ENCODE peak calls at places on chromosomes 12 and 14, in eight cellular contexts. M is NCI-H1436 treated with DMSO at 0.1 percent for 48 hours; G is HS-5; E is naive B cell; O is Caco-2; Y is GM12865; U is stimulated activated CD8-positive, alpha-beta memory T cell treated with anti-CD3 and anti-CD28 coated beads, Interleukin-2, amount 100 ng/mL, for 48 hours; J is stimulated activated CD4-positive, alpha-beta T cell treated with anti-CD3 and anti-CD28 coated beads, TNF-alpha, amount 100 ng/mL, for 48 hours. B is an unnamed sample.

GRCh38 chr12:96034631-96035282 is 630 bp downstream of the LTA4H start:
- DNase-seq in J (no peak), M (no peak), E (no peak), U (no peak), G (peak), Y (no peak), O (peak), B (peak)

GRCh38 chr12:118884226-118884625 is 97.1 kb upstream of the SRRM4 start:
- DNase-seq in O (no peak), J (no peak), U (no peak), G (no peak), Y (no peak), M (no peak), E (no peak), B (no peak)

GRCh38 chr14:53306926-53307325 is 153.8 kb upstream of the DDHD1 start:
- DNase-seq in M (no peak), J (no peak), Y (no peak), E (no peak), O (no peak), U (no peak), G (no peak), B (peak)

GRCh38 chr12:47650469-47650868 is 55.4 kb downstream of the RPAP3 start:
- DNase-seq in O (no peak), M (no peak), U (no peak), J (no peak), Y (no peak), G (no peak), E (no peak), B (no peak)

GRCh38 chr12:45887544-45887943 is 102.8 kb downstream of the SCAF11 start:
- DNase-seq in Y (no peak), G (no peak), J (no peak), M (no peak), E (no peak), U (no peak), O (no peak), B (no peak)

GRCh38 chr12:111438501-111438900 is 32.8 kb downstream of the SH2B3 start:
- DNase-seq in E (peak), U (peak), M (no peak), O (no peak), G (no peak), Y (peak), J (no peak), B (no peak)

GRCh38 chr12:57621497-57622292 is 10.5 kb downstream of the ARHGEF25 start:
- DNase-seq in M (no peak), Y (peak), U (peak), G (no peak), J (no peak), E (peak), O (peak), B (peak)

GRCh38 chr14:90660865-90661570 is 155.2 kb downstream of the TTC7B start:
- DNase-seq in U (no peak), G (no peak), Y (no peak), J (no peak), E (no peak), M (no peak), O (no peak), B (no peak)

GRCh38 chr14:90424686-90425255 is 27.9 kb downstream of the CALM1 start:
- DNase-seq in E (no peak), M (no peak), U (no peak), Y (no peak), G (no peak), O (no peak), J (no peak), B (no peak)

GRCh38 chr14:68667313-68667791 is 125.5 kb downstream of the ZFP36L1 start:
- DNase-seq in E (no peak), M (no peak), U (no peak), G (no peak), O (no peak), Y (no peak), J (no peak), B (peak)

GRCh38 chr12:21819236-21819635 is 44.7 kb upstream of the KCNJ8 start:
- DNase-seq in G (peak), Y (no peak), E (no peak), J (no peak), U (no peak), M (no peak), O (peak), B (peak)

GRCh38 chr12:106583578-106584103 is 837 bp downstream of the RFX4 start:
- DNase-seq in U (no peak), O (peak), J (no peak), G (no peak), E (no peak), Y (no peak), M (no peak), B (peak)

GRCh38 chr12:28563926-28564325 is 373.7 kb downstream of the CCDC91 start:
- DNase-seq in J (no peak), M (no peak), G (peak), E (no peak), O (no peak), Y (no peak), U (no peak), B (peak)

GRCh38 chr12:123071401-123072304 is 79.2 kb downstream of the PITPNM2 start:
- DNase-seq in E (no peak), U (no peak), Y (no peak), G (no peak), M (no peak), O (no peak), J (no peak), B (peak)

GRCh38 chr14:23454445-23454856 is 15.1 kb upstream of the NGDN start:
- DNase-seq in M (no peak), O (no peak), U (no peak), J (no peak), E (no peak), G (no peak), Y (no peak), B (no peak)

GRCh38 chr12:67671892-67672291 is 23.3 kb downstream of the DYRK2 start:
- DNase-seq in M (no peak), J (no peak), E (no peak), Y (no peak), U (no peak), O (no peak), G (no peak), B (no peak)

GRCh38 chr14:71371711-71372396 is 464.6 kb downstream of the PCNX1 start:
- DNase-seq in E (no peak), M (no peak), J (no peak), U (no peak), O (no peak), Y (peak), G (peak), B (peak)

GRCh38 chr14:72104011-72104613 is 171.9 kb downstream of the RGS6 start:
- DNase-seq in M (no peak), O (peak), U (peak), Y (peak), E (no peak), G (no peak), J (peak), B (peak)

GRCh38 chr12:6963016-6963731 is 7.3 kb downstream of the PHB2 start:
- DNase-seq in M (peak), Y (no peak), O (peak), E (no peak), G (no peak), U (no peak), J (no peak), B (no peak)

GRCh38 chr14:26775765-26776577 is 178.1 kb upstream of the NOVA1 start:
- DNase-seq in E (no peak), U (no peak), Y (no peak), O (no peak), G (peak), J (no peak), M (no peak), B (peak)

GRCh38 chr14:70716958-70717357 is 75.2 kb downstream of the TTC9 start:
- DNase-seq in O (peak), U (no peak), G (no peak), M (no peak), J (no peak), Y (no peak), E (no peak), B (no peak)

GRCh38 chr12:59431266-59431665 is 164.6 kb upstream of the SLC16A7 start:
- DNase-seq in Y (no peak), J (no peak), O (no peak), E (no peak), U (no peak), M (no peak), G (no peak), B (no peak)

GRCh38 chr14:61997146-61997545 is 234.9 kb downstream of the SNAPC1 start:
- DNase-seq in O (no peak), U (no peak), J (no peak), G (no peak), M (no peak), Y (no peak), E (no peak), B (no peak)